ENCODE peak calls at places on chromosomes 7 and 10, in ten cellular contexts. C is A673, W is AG04450, Q is endodermal cell, R is GM13977, Y is mesothelial cell of epicardium, P is heart right ventricle, V is vagina, O is spleen, K is Calu3. Z is an unnamed sample.

GRCh38 chr10:89426230-89426868 is 12.0 kb downstream of the IFIT5 start:
- DNase-seq in Q (no peak), C (peak; percentile 75), R (peak; percentile 49), Y (no peak), V (no peak), O (no peak), K (peak; percentile 6), P (peak; percentile 44), W (peak; percentile 50), Z (peak; percentile 12)

GRCh38 chr7:140478361-140479061 is 794 bp downstream of the MKRN1 start:
- DNase-seq in W (no peak), P (peak; percentile 23), O (no peak), K (peak; percentile 39), Q (peak; percentile 77), C (peak; percentile 54), Y (peak; percentile 75), R (peak; percentile 45), V (no peak), Z (peak; percentile 35)

GRCh38 chr7:157840174-157840912 is 503.5 kb downstream of the DNAJB6 start:
- DNase-seq in Y (no peak), O (peak; percentile 67), V (no peak), R (no peak), W (no peak), Q (no peak), C (no peak), K (no peak), P (no peak), Z (no peak)

GRCh38 chr7:157652954-157653826 is 316.4 kb downstream of the DNAJB6 start:
- DNase-seq in K (no peak), V (no peak), C (no peak), Y (no peak), O (peak; percentile 67), Q (peak; percentile 39), P (no peak), R (no peak), W (no peak), Z (no peak)

GRCh38 chr7:124459101-124460052 is 306.2 kb downstream of the GPR37 start:
- DNase-seq in P (no peak), Y (peak; percentile 39), K (peak; percentile 52), V (no peak), Q (no peak), R (no peak), C (peak; percentile 5), W (peak; percentile 79), O (no peak), Z (no peak)

GRCh38 chr7:17371656-17372524 is 73.4 kb downstream of the AHR start:
- DNase-seq in P (no peak), R (no peak), Q (no peak), V (no peak), W (peak; percentile 89), C (peak; percentile 57), K (peak; percentile 63), Y (no peak), O (no peak), Z (no peak)

GRCh38 chr7:73451780-73452398 is 18.3 kb downstream of the FZD9 start:
- DNase-seq in O (no peak), R (peak; percentile 68), W (peak; percentile 42), K (peak; percentile 24), Y (no peak), C (peak; percentile 68), P (no peak), Q (no peak), V (no peak), Z (no peak)

GRCh38 chr7:113867325-113867724 is 51.5 kb downstream of the PPP1R3A start:
- DNase-seq in Q (no peak), W (no peak), K (no peak), C (no peak), R (no peak), P (no peak), Y (no peak), V (no peak), O (no peak), Z (no peak)

GRCh38 chr10:92830478-92831389 is 17.6 kb upstream of the EXOC6 start:
- DNase-seq in P (peak; percentile 9), O (no peak), R (no peak), W (no peak), Y (no peak), C (peak; percentile 93), Q (no peak), V (no peak), K (no peak), Z (no peak)

GRCh38 chr10:130578532-130579289 is 442.5 kb downstream of the GLRX3 start:
- DNase-seq in Q (no peak), K (no peak), O (no peak), R (no peak), P (no peak), C (no peak), Y (no peak), V (peak; percentile 54), W (no peak), Z (no peak)

GRCh38 chr10:71708301-71708703 is 11.3 kb downstream of the C10orf105 start:
- DNase-seq in Y (peak; percentile 92), P (peak; percentile 50), C (peak; percentile 58), Q (peak; percentile 96), V (no peak), R (peak; percentile 82), K (peak; percentile 73), O (peak; percentile 93), W (no peak), Z (peak; percentile 93)

GRCh38 chr7:2150445-2150815 is 82.3 kb downstream of the MAD1L1 start:
- DNase-seq in O (peak; percentile 62), W (no peak), Y (no peak), K (no peak), P (no peak), C (no peak), Q (no peak), R (no peak), V (no peak), Z (no peak)

GRCh38 chr10:48731654-48732053 is 47.0 kb downstream of the WDFY4 start:
- DNase-seq in P (no peak), R (no peak), C (no peak), O (no peak), Q (no peak), V (peak; percentile 52), K (no peak), Y (no peak), W (no peak), Z (no peak)

GRCh38 chr10:97320480-97321031 is 1.5 kb downstream of the FRAT1 start:
- DNase-seq in W (no peak), O (peak; percentile 87), V (no peak), R (no peak), C (no peak), Q (peak; percentile 69), P (no peak), K (no peak), Y (no peak), Z (no peak)

GRCh38 chr10:28559661-28560060 is 26.7 kb downstream of the WAC start:
- DNase-seq in K (no peak), O (no peak), R (no peak), W (no peak), P (no peak), V (no peak), Y (no peak), C (no peak), Q (no peak), Z (no peak)

GRCh38 chr7:109476409-109476808 is 906.7 kb downstream of the DNAJB9 start:
- DNase-seq in Y (no peak), O (no peak), C (peak; percentile 38), W (no peak), V (no peak), R (no peak), P (no peak), Q (no peak), K (no peak), Z (no peak)

DNA sequence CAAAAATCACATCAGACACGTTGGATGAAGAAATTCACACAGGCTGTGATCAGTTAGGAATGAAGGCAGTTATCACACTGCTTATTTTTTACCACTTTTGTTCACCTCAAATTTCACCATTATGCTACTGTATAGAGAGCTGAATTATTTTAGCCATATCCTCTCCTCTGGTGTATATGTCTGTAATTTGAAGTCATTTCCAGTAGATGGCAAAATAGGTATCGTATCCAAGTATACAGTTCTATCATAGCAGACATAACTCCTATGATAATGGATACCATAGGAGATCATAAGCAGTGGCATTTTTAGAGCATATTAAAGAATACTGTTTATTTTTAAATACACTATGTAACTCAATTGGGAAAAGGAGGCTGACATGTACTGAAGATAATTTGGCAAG is 909.7 kb downstream of the DNAJB9 start:
- DNase-seq in C (peak; percentile 17), K (no peak), P (no peak), Y (no peak), V (no peak), W (no peak), R (no peak), Q (no peak), O (no peak), Z (no peak)
- TF ChIP-seq CTCF in C (peak; percentile 42), K (no peak), P (peak; percentile 4), Y (no peak), V (no peak), W (no peak), R (no peak), Q (peak; percentile 17), O (no peak), Z (no peak)

GRCh38 chr7:36149694-36150452 is 3.2 kb upstream of the EEPD1 start:
- DNase-seq in R (no peak), P (no peak), W (no peak), Q (peak; percentile 9), K (no peak), O (no peak), Y (no peak), C (no peak), V (no peak), Z (no peak)
- TF ChIP-seq CTCF in R (no peak), P (no peak), W (no peak), Q (no peak), K (no peak), O (no peak), Y (no peak), C (no peak), V (no peak), Z (no peak)

DNA sequence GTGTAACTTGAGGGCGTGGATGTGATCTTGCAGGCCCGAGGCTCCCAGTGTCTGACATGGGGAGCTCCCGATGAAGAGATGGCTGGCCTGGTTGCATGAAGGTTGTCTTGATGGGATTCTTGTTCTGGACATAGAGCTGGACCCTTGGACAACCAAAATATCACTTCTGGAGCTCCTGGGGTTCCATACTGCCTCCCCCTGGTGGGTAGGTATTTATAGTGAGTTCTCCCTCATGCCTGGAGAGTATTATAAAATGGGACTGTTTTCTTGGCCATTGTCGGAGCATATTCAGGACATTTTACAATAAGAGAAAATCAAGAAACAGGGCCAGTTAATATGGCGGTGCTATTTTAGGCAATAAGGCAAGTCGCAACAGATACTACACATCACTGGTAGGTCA is 32.6 kb upstream of the GIMAP8 start:
- DNase-seq in V (no peak), O (no peak), K (no peak), Y (no peak), P (no peak), Q (no peak), C (no peak), R (no peak), W (no peak), Z (no peak)
- TF ChIP-seq CTCF in V (no peak), O (no peak), K (no peak), Y (no peak), P (no peak), Q (peak; percentile 42), C (peak; percentile 51), R (peak; percentile 40), W (peak; percentile 2), Z (no peak)

DNA sequence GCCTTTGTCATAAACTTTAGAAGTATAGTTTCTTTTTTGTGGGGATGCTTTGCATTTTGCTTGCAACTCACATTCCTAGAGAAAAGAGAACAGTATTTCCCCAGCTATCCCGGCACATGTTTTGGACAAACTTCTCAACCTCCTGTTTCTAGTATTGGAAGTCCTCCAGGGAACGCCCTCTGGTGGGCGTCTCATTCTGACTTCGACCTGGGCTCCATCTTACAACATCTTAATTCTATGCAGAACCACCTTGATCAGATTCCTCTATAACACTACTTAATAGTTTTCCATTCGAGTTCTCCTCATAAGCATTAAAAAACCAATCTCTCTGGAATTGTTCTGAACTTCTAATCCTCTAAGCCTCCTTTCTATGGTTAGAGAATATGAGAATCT is 139.5 kb upstream of the FZD8 start:
- DNase-seq in P (no peak), C (peak; percentile 55), W (no peak), Q (peak; percentile 86), O (no peak), K (peak; percentile 45), V (no peak), Y (no peak), R (no peak), Z (peak; percentile 16)
- TF ChIP-seq CTCF in P (no peak), C (peak; percentile 60), W (peak; percentile 4), Q (peak; percentile 80), O (peak; percentile 32), K (peak; percentile 18), V (no peak), Y (no peak), R (no peak), Z (peak; percentile 46)